ENCODE peak calls at places on chromosome 18, in seven cellular contexts. One of them, this sample, is unnamed.

GRCh38 chr18:6401687-6402086 is 13.0 kb downstream of the L3MBTL4 start:
- DNase-seq in progenitor cell of endocrine pancreas: no peak
- DNase-seq in tibial artery: no peak
- DNase-seq in colonic mucosa: no peak
- DNase-seq in A549: no peak
- DNase-seq in kidney: no peak
- DNase-seq in fibroblast of villous mesenchyme: no peak
- DNase-seq in this sample: no peak

GRCh38 chr18:21443776-21444464 is 156.6 kb downstream of the ESCO1 start:
- DNase-seq in progenitor cell of endocrine pancreas: no peak
- DNase-seq in tibial artery: no peak
- DNase-seq in colonic mucosa: no peak
- DNase-seq in A549: no peak
- DNase-seq in kidney: no peak
- DNase-seq in fibroblast of villous mesenchyme: no peak
- DNase-seq in this sample: no peak

GRCh38 chr18:69958422-69958821 is 10.7 kb upstream of the CD226 start:
- DNase-seq in progenitor cell of endocrine pancreas: no peak
- DNase-seq in tibial artery: no peak
- DNase-seq in colonic mucosa: no peak
- DNase-seq in A549: no peak
- DNase-seq in kidney: no peak
- DNase-seq in fibroblast of villous mesenchyme: no peak
- DNase-seq in this sample: no peak

GRCh38 chr18:38963943-38964660 is 1398.5 kb upstream of the CELF4 start:
- DNase-seq in progenitor cell of endocrine pancreas: no peak
- DNase-seq in tibial artery: no peak
- DNase-seq in colonic mucosa: no peak
- DNase-seq in A549: no peak
- DNase-seq in kidney: no peak
- DNase-seq in fibroblast of villous mesenchyme: no peak
- DNase-seq in this sample: no peak

GRCh38 chr18:45384137-45384998 is 230.9 kb upstream of the SLC14A2 start:
- DNase-seq in progenitor cell of endocrine pancreas: peak
- DNase-seq in tibial artery: peak
- DNase-seq in colonic mucosa: peak
- DNase-seq in A549: peak
- DNase-seq in kidney: no peak
- DNase-seq in fibroblast of villous mesenchyme: peak
- DNase-seq in this sample: no peak

GRCh38 chr18:78934003-78934402 is 45.6 kb upstream of the SALL3 start:
- DNase-seq in progenitor cell of endocrine pancreas: no peak
- DNase-seq in tibial artery: no peak
- DNase-seq in colonic mucosa: no peak
- DNase-seq in A549: no peak
- DNase-seq in kidney: peak
- DNase-seq in fibroblast of villous mesenchyme: no peak
- DNase-seq in this sample: no peak

GRCh38 chr18:67517224-67517765 is 775 bp upstream of the DSEL start:
- DNase-seq in progenitor cell of endocrine pancreas: no peak
- DNase-seq in tibial artery: peak
- DNase-seq in colonic mucosa: no peak
- DNase-seq in A549: no peak
- DNase-seq in kidney: peak
- DNase-seq in fibroblast of villous mesenchyme: peak
- DNase-seq in this sample: no peak

GRCh38 chr18:22345733-22346132 is 72.0 kb downstream of the CTAGE1 start:
- DNase-seq in progenitor cell of endocrine pancreas: no peak
- DNase-seq in tibial artery: no peak
- DNase-seq in colonic mucosa: peak
- DNase-seq in A549: no peak
- DNase-seq in kidney: no peak
- DNase-seq in fibroblast of villous mesenchyme: peak
- DNase-seq in this sample: no peak

GRCh38 chr18:62436636-62437519 is 85.9 kb upstream of the ZCCHC2 start:
- DNase-seq in progenitor cell of endocrine pancreas: no peak
- DNase-seq in tibial artery: peak
- DNase-seq in colonic mucosa: peak
- DNase-seq in A549: no peak
- DNase-seq in kidney: peak
- DNase-seq in fibroblast of villous mesenchyme: peak
- DNase-seq in this sample: no peak

GRCh38 chr18:6331872-6332271 is 82.8 kb downstream of the L3MBTL4 start:
- DNase-seq in progenitor cell of endocrine pancreas: no peak
- DNase-seq in tibial artery: no peak
- DNase-seq in colonic mucosa: no peak
- DNase-seq in A549: no peak
- DNase-seq in kidney: no peak
- DNase-seq in fibroblast of villous mesenchyme: no peak
- DNase-seq in this sample: no peak

GRCh38 chr18:67428805-67429204 is 87.7 kb downstream of the DSEL start:
- DNase-seq in progenitor cell of endocrine pancreas: no peak
- DNase-seq in tibial artery: no peak
- DNase-seq in colonic mucosa: no peak
- DNase-seq in A549: no peak
- DNase-seq in kidney: no peak
- DNase-seq in fibroblast of villous mesenchyme: peak
- DNase-seq in this sample: no peak

GRCh38 chr18:3360211-3360610 is 89.8 kb upstream of the TGIF1 start:
- DNase-seq in progenitor cell of endocrine pancreas: no peak
- DNase-seq in tibial artery: no peak
- DNase-seq in colonic mucosa: no peak
- DNase-seq in A549: no peak
- DNase-seq in kidney: no peak
- DNase-seq in fibroblast of villous mesenchyme: no peak
- DNase-seq in this sample: no peak

GRCh38 chr18:50659091-50660003 is 99.5 kb downstream of the MAPK4 start:
- DNase-seq in progenitor cell of endocrine pancreas: no peak
- DNase-seq in tibial artery: no peak
- DNase-seq in colonic mucosa: no peak
- DNase-seq in A549: peak
- DNase-seq in kidney: no peak
- DNase-seq in fibroblast of villous mesenchyme: no peak
- DNase-seq in this sample: no peak

GRCh38 chr18:9643549-9643948 is 29.2 kb upstream of the PPP4R1 start:
- DNase-seq in progenitor cell of endocrine pancreas: no peak
- DNase-seq in tibial artery: no peak
- DNase-seq in colonic mucosa: no peak
- DNase-seq in A549: peak
- DNase-seq in kidney: no peak
- DNase-seq in fibroblast of villous mesenchyme: peak
- DNase-seq in this sample: no peak

GRCh38 chr18:49725809-49726514 is 87.4 kb downstream of the ACAA2 start:
- DNase-seq in progenitor cell of endocrine pancreas: no peak
- DNase-seq in tibial artery: peak
- DNase-seq in colonic mucosa: no peak
- DNase-seq in A549: peak
- DNase-seq in kidney: no peak
- DNase-seq in fibroblast of villous mesenchyme: peak
- DNase-seq in this sample: no peak

DNA sequence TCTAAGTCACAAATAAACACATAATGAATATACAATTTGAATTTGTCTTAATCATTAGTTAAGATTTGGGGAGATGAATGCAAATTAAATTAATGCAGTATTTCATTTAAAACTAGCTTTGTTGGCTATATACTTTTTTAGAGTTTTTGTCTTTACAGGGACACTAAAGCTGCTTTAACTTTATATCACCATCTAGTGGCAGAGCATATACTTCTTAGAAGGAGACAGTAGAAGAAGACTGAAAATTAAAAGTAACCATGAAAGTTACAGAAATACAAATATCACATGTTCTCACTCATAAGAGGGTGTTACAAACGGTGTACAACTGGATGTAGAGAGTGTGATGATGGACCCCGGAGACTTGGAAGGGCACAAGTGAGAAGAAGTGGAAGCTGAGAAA is 268.3 kb upstream of the NETO1 start:
- DNase-seq in progenitor cell of endocrine pancreas: no peak
- DNase-seq in tibial artery: no peak
- DNase-seq in colonic mucosa: no peak
- DNase-seq in A549: no peak
- DNase-seq in kidney: no peak
- DNase-seq in fibroblast of villous mesenchyme: no peak
- DNase-seq in this sample: no peak
- TF ChIP-seq CTCF in progenitor cell of endocrine pancreas: peak
- TF ChIP-seq CTCF in tibial artery: no peak
- TF ChIP-seq CTCF in colonic mucosa: no peak
- TF ChIP-seq CTCF in A549: peak
- TF ChIP-seq CTCF in kidney: no peak
- TF ChIP-seq CTCF in fibroblast of villous mesenchyme: peak
- TF ChIP-seq CTCF in this sample: peak

GRCh38 chr18:42953306-42953705 is 162.2 kb downstream of the RIT2 start:
- DNase-seq in progenitor cell of endocrine pancreas: no peak
- DNase-seq in tibial artery: no peak
- DNase-seq in colonic mucosa: no peak
- DNase-seq in A549: no peak
- DNase-seq in kidney: no peak
- DNase-seq in fibroblast of villous mesenchyme: no peak
- DNase-seq in this sample: no peak
- TF ChIP-seq CTCF in progenitor cell of endocrine pancreas: no peak
- TF ChIP-seq CTCF in tibial artery: no peak
- TF ChIP-seq CTCF in colonic mucosa: no peak
- TF ChIP-seq CTCF in A549: no peak
- TF ChIP-seq CTCF in kidney: no peak
- TF ChIP-seq CTCF in fibroblast of villous mesenchyme: no peak
- TF ChIP-seq CTCF in this sample: no peak

GRCh38 chr18:73950116-73950705 is 197.4 kb downstream of the FBXO15 start:
- DNase-seq in progenitor cell of endocrine pancreas: no peak
- DNase-seq in tibial artery: no peak
- DNase-seq in colonic mucosa: no peak
- DNase-seq in A549: no peak
- DNase-seq in kidney: no peak
- DNase-seq in fibroblast of villous mesenchyme: no peak
- DNase-seq in this sample: no peak

GRCh38 chr18:73947180-73947989 is 200.2 kb downstream of the FBXO15 start:
- DNase-seq in progenitor cell of endocrine pancreas: no peak
- DNase-seq in tibial artery: no peak
- DNase-seq in colonic mucosa: no peak
- DNase-seq in A549: no peak
- DNase-seq in kidney: no peak
- DNase-seq in fibroblast of villous mesenchyme: peak
- DNase-seq in this sample: no peak

GRCh38 chr18:73944715-73945114 is 202.9 kb downstream of the FBXO15 start:
- DNase-seq in progenitor cell of endocrine pancreas: no peak
- DNase-seq in tibial artery: no peak
- DNase-seq in colonic mucosa: no peak
- DNase-seq in A549: no peak
- DNase-seq in kidney: no peak
- DNase-seq in fibroblast of villous mesenchyme: no peak
- DNase-seq in this sample: no peak

GRCh38 chr18:73945130-73945792 is 202.4 kb downstream of the FBXO15 start:
- DNase-seq in progenitor cell of endocrine pancreas: no peak
- DNase-seq in tibial artery: no peak
- DNase-seq in colonic mucosa: no peak
- DNase-seq in A549: no peak
- DNase-seq in kidney: no peak
- DNase-seq in fibroblast of villous mesenchyme: no peak
- DNase-seq in this sample: no peak

DNA sequence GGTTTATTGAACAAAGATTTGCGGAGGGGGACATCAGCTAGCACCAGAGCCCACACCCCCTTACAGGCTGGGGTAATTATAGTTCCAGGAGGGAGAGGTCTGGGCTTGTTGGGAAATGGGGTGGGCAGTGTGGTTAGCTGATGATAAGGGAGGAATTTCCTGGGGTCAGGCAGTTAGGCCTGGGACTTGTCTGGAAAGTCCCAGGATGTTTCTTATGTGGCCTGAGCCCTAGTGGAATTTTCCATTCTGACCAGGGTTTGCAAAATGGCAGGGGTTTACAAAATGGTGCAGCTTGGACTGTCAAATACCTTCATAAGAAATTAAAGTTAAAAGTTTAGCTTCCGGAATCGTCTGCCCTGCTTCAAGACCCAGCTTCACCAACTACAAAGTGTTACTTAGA is 199.1 kb downstream of the FBXO15 start:
- DNase-seq in progenitor cell of endocrine pancreas: no peak
- DNase-seq in tibial artery: no peak
- DNase-seq in colonic mucosa: no peak
- DNase-seq in A549: no peak
- DNase-seq in kidney: no peak
- DNase-seq in fibroblast of villous mesenchyme: peak
- DNase-seq in this sample: no peak
- TF ChIP-seq CTCF in progenitor cell of endocrine pancreas: no peak
- TF ChIP-seq CTCF in tibial artery: no peak
- TF ChIP-seq CTCF in colonic mucosa: no peak
- TF ChIP-seq CTCF in A549: no peak
- TF ChIP-seq CTCF in kidney: no peak
- TF ChIP-seq CTCF in fibroblast of villous mesenchyme: no peak
- TF ChIP-seq CTCF in this sample: no peak

GRCh38 chr18:59067873-59068272 is 71.8 kb upstream of the SEC11C start:
- DNase-seq in progenitor cell of endocrine pancreas: no peak
- DNase-seq in tibial artery: no peak
- DNase-seq in colonic mucosa: peak
- DNase-seq in A549: peak
- DNase-seq in kidney: no peak
- DNase-seq in fibroblast of villous mesenchyme: peak
- DNase-seq in this sample: no peak
- TF ChIP-seq CTCF in progenitor cell of endocrine pancreas: peak
- TF ChIP-seq CTCF in tibial artery: peak
- TF ChIP-seq CTCF in colonic mucosa: no peak
- TF ChIP-seq CTCF in A549: peak
- TF ChIP-seq CTCF in kidney: peak
- TF ChIP-seq CTCF in fibroblast of villous mesenchyme: peak
- TF ChIP-seq CTCF in this sample: peak